ENCODE peak calls at places on chromosomes 13 and 19, in six cellular contexts. One of them, this sample, is unnamed.

GRCh38 chr19:36771275-36772231 is 1.1 kb downstream of the ZNF850 start:
- DNase-seq in stomach: peak
- DNase-seq in breast epithelium: peak
- DNase-seq in tibial nerve: no peak
- DNase-seq in heart left ventricle: peak
- DNase-seq in prostate gland: peak
- DNase-seq in this sample: peak

GRCh38 chr19:46716013-46716671 is 772 bp downstream of the PRKD2 start:
- DNase-seq in stomach: peak
- DNase-seq in breast epithelium: no peak
- DNase-seq in tibial nerve: no peak
- DNase-seq in heart left ventricle: peak
- DNase-seq in prostate gland: no peak
- DNase-seq in this sample: peak

GRCh38 chr13:62320129-62320724 is 904.6 kb upstream of the PCDH20 start:
- DNase-seq in stomach: no peak
- DNase-seq in breast epithelium: no peak
- DNase-seq in tibial nerve: no peak
- DNase-seq in heart left ventricle: no peak
- DNase-seq in prostate gland: no peak
- DNase-seq in this sample: no peak

GRCh38 chr13:98285317-98285716 is 108.2 kb upstream of the RNF113B start:
- DNase-seq in stomach: no peak
- DNase-seq in breast epithelium: no peak
- DNase-seq in tibial nerve: no peak
- DNase-seq in heart left ventricle: no peak
- DNase-seq in prostate gland: no peak
- DNase-seq in this sample: no peak

GRCh38 chr13:30312859-30313258 is 5.5 kb upstream of the KATNAL1 start:
- DNase-seq in stomach: no peak
- DNase-seq in breast epithelium: no peak
- DNase-seq in tibial nerve: no peak
- DNase-seq in heart left ventricle: no peak
- DNase-seq in prostate gland: no peak
- DNase-seq in this sample: no peak

GRCh38 chr13:110525328-110526319 is 35.9 kb downstream of the RAB20 start:
- DNase-seq in stomach: no peak
- DNase-seq in breast epithelium: no peak
- DNase-seq in tibial nerve: no peak
- DNase-seq in heart left ventricle: peak
- DNase-seq in prostate gland: no peak
- DNase-seq in this sample: peak

GRCh38 chr13:50911051-50911690 is 1.6 kb downstream of the RNASEH2B start:
- DNase-seq in stomach: no peak
- DNase-seq in breast epithelium: no peak
- DNase-seq in tibial nerve: no peak
- DNase-seq in heart left ventricle: no peak
- DNase-seq in prostate gland: no peak
- DNase-seq in this sample: no peak

GRCh38 chr19:47848871-47849473 is 10.1 kb upstream of the TPRX2 start:
- DNase-seq in stomach: no peak
- DNase-seq in breast epithelium: no peak
- DNase-seq in tibial nerve: no peak
- DNase-seq in heart left ventricle: no peak
- DNase-seq in prostate gland: no peak
- DNase-seq in this sample: no peak

GRCh38 chr13:25114220-25114619 is 18.3 kb downstream of the PABPC3 start:
- DNase-seq in stomach: peak
- DNase-seq in breast epithelium: peak
- DNase-seq in tibial nerve: peak
- DNase-seq in heart left ventricle: peak
- DNase-seq in prostate gland: peak
- DNase-seq in this sample: peak

GRCh38 chr13:113863511-113864302 is at the start of gene GAS6:
- DNase-seq in stomach: peak
- DNase-seq in breast epithelium: peak
- DNase-seq in tibial nerve: no peak
- DNase-seq in heart left ventricle: peak
- DNase-seq in prostate gland: peak
- DNase-seq in this sample: peak

GRCh38 chr13:43879323-43880181 is at the start of the genes CCDC122 and LACC1:
- DNase-seq in stomach: peak
- DNase-seq in breast epithelium: peak
- DNase-seq in tibial nerve: peak
- DNase-seq in heart left ventricle: peak
- DNase-seq in prostate gland: peak
- DNase-seq in this sample: peak

GRCh38 chr19:3607398-3608078 is 863 bp upstream of the TBXA2R start:
- DNase-seq in stomach: no peak
- DNase-seq in breast epithelium: no peak
- DNase-seq in tibial nerve: no peak
- DNase-seq in heart left ventricle: peak
- DNase-seq in prostate gland: no peak
- DNase-seq in this sample: no peak

GRCh38 chr19:51702754-51703654 is 9.9 kb downstream of the SPACA6 start:
- DNase-seq in stomach: peak
- DNase-seq in breast epithelium: peak
- DNase-seq in tibial nerve: no peak
- DNase-seq in heart left ventricle: no peak
- DNase-seq in prostate gland: peak
- DNase-seq in this sample: peak

GRCh38 chr13:24165746-24166145 is 5.2 kb downstream of the SPATA13 start:
- DNase-seq in stomach: no peak
- DNase-seq in breast epithelium: no peak
- DNase-seq in tibial nerve: no peak
- DNase-seq in heart left ventricle: no peak
- DNase-seq in prostate gland: no peak
- DNase-seq in this sample: no peak

GRCh38 chr13:46675016-46675415 is 121.9 kb downstream of the ESD start:
- DNase-seq in stomach: no peak
- DNase-seq in breast epithelium: no peak
- DNase-seq in tibial nerve: no peak
- DNase-seq in heart left ventricle: no peak
- DNase-seq in prostate gland: no peak
- DNase-seq in this sample: no peak

GRCh38 chr13:99154064-99154463 is 46.6 kb upstream of the UBAC2 start:
- DNase-seq in stomach: no peak
- DNase-seq in breast epithelium: no peak
- DNase-seq in tibial nerve: no peak
- DNase-seq in heart left ventricle: no peak
- DNase-seq in prostate gland: no peak
- DNase-seq in this sample: no peak

GRCh38 chr13:46844431-46844830 is 47.5 kb upstream of the ESD start:
- DNase-seq in stomach: no peak
- DNase-seq in breast epithelium: no peak
- DNase-seq in tibial nerve: no peak
- DNase-seq in heart left ventricle: no peak
- DNase-seq in prostate gland: no peak
- DNase-seq in this sample: no peak

GRCh38 chr19:12787458-12787857 is 3.8 kb upstream of the JUNB start:
- DNase-seq in stomach: no peak
- DNase-seq in breast epithelium: no peak
- DNase-seq in tibial nerve: no peak
- DNase-seq in heart left ventricle: no peak
- DNase-seq in prostate gland: no peak
- DNase-seq in this sample: peak

GRCh38 chr13:62356977-62357376 is 941.3 kb upstream of the PCDH20 start:
- DNase-seq in stomach: no peak
- DNase-seq in breast epithelium: no peak
- DNase-seq in tibial nerve: no peak
- DNase-seq in heart left ventricle: no peak
- DNase-seq in prostate gland: no peak
- DNase-seq in this sample: no peak

GRCh38 chr19:57682226-57682766 is 519 bp downstream of the ZNF551 start:
- DNase-seq in stomach: no peak
- DNase-seq in breast epithelium: no peak
- DNase-seq in tibial nerve: no peak
- DNase-seq in heart left ventricle: no peak
- DNase-seq in prostate gland: no peak
- DNase-seq in this sample: no peak

GRCh38 chr19:38417544-38418506 is 8.2 kb downstream of the RASGRP4 start:
- DNase-seq in stomach: peak
- DNase-seq in breast epithelium: no peak
- DNase-seq in tibial nerve: no peak
- DNase-seq in heart left ventricle: peak
- DNase-seq in prostate gland: no peak
- DNase-seq in this sample: peak

GRCh38 chr13:98080280-98080679 is 62.6 kb upstream of the FARP1 start:
- DNase-seq in stomach: peak
- DNase-seq in breast epithelium: no peak
- DNase-seq in tibial nerve: no peak
- DNase-seq in heart left ventricle: no peak
- DNase-seq in prostate gland: no peak
- DNase-seq in this sample: no peak

GRCh38 chr13:53953205-53953604 is 924.6 kb downstream of the OLFM4 start:
- DNase-seq in stomach: no peak
- DNase-seq in breast epithelium: no peak
- DNase-seq in tibial nerve: no peak
- DNase-seq in heart left ventricle: no peak
- DNase-seq in prostate gland: no peak
- DNase-seq in this sample: no peak

GRCh38 chr19:8503506-8503905 is 1.1 kb upstream of the PRAM1 start:
- DNase-seq in stomach: no peak
- DNase-seq in breast epithelium: no peak
- DNase-seq in tibial nerve: no peak
- DNase-seq in heart left ventricle: no peak
- DNase-seq in prostate gland: no peak
- DNase-seq in this sample: no peak

GRCh38 chr19:8504171-8504570 is 1.7 kb upstream of the PRAM1 start:
- DNase-seq in stomach: no peak
- DNase-seq in breast epithelium: no peak
- DNase-seq in tibial nerve: no peak
- DNase-seq in heart left ventricle: no peak
- DNase-seq in prostate gland: no peak
- DNase-seq in this sample: no peak

GRCh38 chr19:8506402-8506957 is 4.0 kb upstream of the PRAM1 start:
- DNase-seq in stomach: no peak
- DNase-seq in breast epithelium: no peak
- DNase-seq in tibial nerve: no peak
- DNase-seq in heart left ventricle: no peak
- DNase-seq in prostate gland: no peak
- DNase-seq in this sample: peak

GRCh38 chr19:8501968-8502367 is 472 bp downstream of the PRAM1 start:
- DNase-seq in stomach: no peak
- DNase-seq in breast epithelium: no peak
- DNase-seq in tibial nerve: no peak
- DNase-seq in heart left ventricle: no peak
- DNase-seq in prostate gland: no peak
- DNase-seq in this sample: no peak

GRCh38 chr19:8505680-8506401 is 3.4 kb upstream of the PRAM1 start:
- DNase-seq in stomach: peak
- DNase-seq in breast epithelium: peak
- DNase-seq in tibial nerve: peak
- DNase-seq in heart left ventricle: peak
- DNase-seq in prostate gland: peak
- DNase-seq in this sample: peak
- TF ChIP-seq POLR2A in stomach: no peak
- TF ChIP-seq POLR2A in breast epithelium: no peak
- TF ChIP-seq POLR2A in tibial nerve: no peak
- TF ChIP-seq POLR2A in heart left ventricle: peak
- TF ChIP-seq POLR2A in prostate gland: peak
- TF ChIP-seq POLR2A in this sample: no peak

DNA sequence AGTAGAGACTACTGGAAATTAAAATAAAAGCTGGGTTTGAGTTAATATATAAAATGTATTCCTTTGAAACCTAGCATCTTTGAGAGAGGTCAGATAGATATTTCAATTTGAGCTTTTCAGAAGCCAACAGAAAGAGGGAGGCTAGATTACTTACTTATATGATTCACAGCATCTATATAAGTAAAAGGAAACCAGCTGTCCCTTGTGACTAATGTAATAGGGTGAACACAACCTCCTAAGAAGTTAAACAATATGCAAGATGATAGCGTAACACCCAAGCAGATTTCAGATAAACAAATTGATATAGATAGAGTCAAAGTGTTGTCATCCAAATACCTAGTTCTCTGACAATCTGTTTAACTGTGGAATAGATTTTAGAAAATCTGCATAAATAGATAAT is 393.5 kb upstream of the GPC6 start:
- DNase-seq in stomach: no peak
- DNase-seq in breast epithelium: no peak
- DNase-seq in tibial nerve: no peak
- DNase-seq in heart left ventricle: no peak
- DNase-seq in prostate gland: no peak
- DNase-seq in this sample: no peak
- TF ChIP-seq POLR2A in stomach: no peak
- TF ChIP-seq POLR2A in breast epithelium: no peak
- TF ChIP-seq POLR2A in tibial nerve: no peak
- TF ChIP-seq POLR2A in heart left ventricle: no peak
- TF ChIP-seq POLR2A in prostate gland: no peak
- TF ChIP-seq POLR2A in this sample: no peak

DNA sequence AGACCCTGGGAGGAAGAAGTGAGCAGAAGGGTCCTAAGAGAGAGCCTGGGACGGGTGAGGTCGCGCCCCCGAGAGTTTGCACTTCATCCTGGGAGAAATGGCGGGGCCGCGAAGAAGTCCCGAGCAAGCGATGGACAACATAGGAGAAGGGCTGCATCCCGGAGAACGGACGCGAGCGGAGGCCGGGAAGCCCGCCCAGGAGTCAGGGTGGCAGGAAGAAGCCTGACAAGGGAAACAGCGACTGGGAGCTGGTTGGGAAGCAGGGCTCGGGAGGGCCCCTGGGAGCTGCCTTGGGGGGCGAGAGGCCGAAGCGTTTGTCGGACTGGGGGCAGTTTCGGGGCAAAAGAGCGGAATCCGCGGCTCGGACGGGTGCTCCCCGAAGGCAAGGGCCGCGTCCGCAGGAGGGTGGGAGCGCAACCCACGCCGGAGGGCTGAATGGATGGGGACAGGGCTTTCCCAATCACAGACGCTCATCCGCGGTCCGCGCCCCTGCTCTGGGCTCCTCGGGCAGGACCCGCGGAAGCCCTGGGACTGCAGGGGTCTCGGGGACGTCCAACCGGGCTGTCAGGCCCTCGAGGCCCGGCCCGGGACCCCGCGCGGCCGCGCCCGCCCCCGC is 469 bp downstream of the ABHD17A start:
- DNase-seq in stomach: no peak
- DNase-seq in breast epithelium: no peak
- DNase-seq in tibial nerve: no peak
- DNase-seq in heart left ventricle: no peak
- DNase-seq in prostate gland: no peak
- DNase-seq in this sample: no peak
- TF ChIP-seq POLR2A in stomach: no peak
- TF ChIP-seq POLR2A in breast epithelium: no peak
- TF ChIP-seq POLR2A in tibial nerve: no peak
- TF ChIP-seq POLR2A in heart left ventricle: no peak
- TF ChIP-seq POLR2A in prostate gland: no peak
- TF ChIP-seq POLR2A in this sample: no peak

GRCh38 chr19:55339225-55340143 is at the start of gene KMT5C:
- DNase-seq in stomach: peak
- DNase-seq in breast epithelium: peak
- DNase-seq in tibial nerve: peak
- DNase-seq in heart left ventricle: peak
- DNase-seq in prostate gland: peak
- DNase-seq in this sample: peak
- TF ChIP-seq POLR2A in stomach: peak
- TF ChIP-seq POLR2A in breast epithelium: peak
- TF ChIP-seq POLR2A in tibial nerve: peak
- TF ChIP-seq POLR2A in heart left ventricle: peak
- TF ChIP-seq POLR2A in prostate gland: peak
- TF ChIP-seq POLR2A in this sample: peak

GRCh38 chr19:18104793-18105131 is 7.2 kb downstream of the MAST3 start:
- DNase-seq in stomach: no peak
- DNase-seq in breast epithelium: no peak
- DNase-seq in tibial nerve: no peak
- DNase-seq in heart left ventricle: no peak
- DNase-seq in prostate gland: no peak
- DNase-seq in this sample: no peak
- TF ChIP-seq POLR2A in stomach: no peak
- TF ChIP-seq POLR2A in breast epithelium: no peak
- TF ChIP-seq POLR2A in tibial nerve: no peak
- TF ChIP-seq POLR2A in heart left ventricle: no peak
- TF ChIP-seq POLR2A in prostate gland: no peak
- TF ChIP-seq POLR2A in this sample: no peak